ENCODE peak calls at places on chromosomes 4 and X, in six cellular contexts. Y is A549, K is WTC11, H is HCT116, T is H1, P is SK-N-SH. E is an unnamed sample.
A peak's percentile ranks its signal among the peaks of the same experiment; 100 is the strongest.

GRCh38 chrX:73262991-73263390 is 48.3 kb upstream of the NAP1L2 start:
- DNase-seq in H (peak; percentile 0), Y (peak; percentile 1), T (no peak), K (no peak), P (peak; percentile 2), E (peak; percentile 32)

GRCh38 chrX:112341598-112341997 is 259.0 kb upstream of the TRPC5 start:
- DNase-seq in K (no peak), P (no peak), H (no peak), T (no peak), Y (no peak), E (no peak)

GRCh38 chr4:20252656-20253271 is 1.1 kb downstream of the SLIT2 start:
- DNase-seq in Y (no peak), T (peak; percentile 66), K (peak; percentile 33), H (no peak), P (peak; percentile 55), E (peak; percentile 9)

GRCh38 chr4:170497729-170498128 is 408.0 kb upstream of the AADAT start:
- DNase-seq in K (no peak), P (no peak), H (no peak), Y (no peak), T (no peak), E (no peak)

GRCh38 chrX:115344885-115345653 is 55.6 kb downstream of the LUZP4 start:
- DNase-seq in Y (peak; percentile 62), P (peak; percentile 58), K (peak; percentile 26), H (peak; percentile 29), T (no peak), E (no peak)

GRCh38 chr4:3313139-3313538 is 20.3 kb downstream of the RGS12 start:
- DNase-seq in P (no peak), H (no peak), Y (no peak), T (no peak), K (no peak), E (no peak)

GRCh38 chr4:137032242-137032641 is 500.1 kb downstream of the PCDH18 start:
- DNase-seq in H (no peak), Y (no peak), T (no peak), P (no peak), K (no peak), E (no peak)

GRCh38 chr4:2333356-2333841 is 71.5 kb upstream of the MXD4 start:
- DNase-seq in Y (no peak), P (peak; percentile 26), H (no peak), T (no peak), K (no peak), E (peak; percentile 91)

GRCh38 chr4:164847016-164847415 is 30.0 kb upstream of the APELA start:
- DNase-seq in T (no peak), Y (no peak), K (no peak), H (no peak), P (no peak), E (no peak)

GRCh38 chr4:38760915-38761314 is 21.9 kb downstream of the TLR10 start:
- DNase-seq in T (no peak), Y (no peak), H (no peak), P (no peak), K (no peak), E (peak; percentile 42)

GRCh38 chr4:38759790-38760122 is 23.0 kb downstream of the TLR10 start:
- DNase-seq in H (no peak), K (no peak), Y (no peak), P (no peak), T (no peak), E (no peak)

GRCh38 chr4:38757945-38758344 is 24.8 kb downstream of the TLR10 start:
- DNase-seq in K (peak; percentile 24), T (no peak), P (no peak), Y (no peak), H (peak; percentile 61), E (peak; percentile 25)

GRCh38 chr4:38762560-38762959 is 20.2 kb downstream of the TLR10 start:
- DNase-seq in P (no peak), H (no peak), Y (no peak), K (no peak), T (no peak), E (peak; percentile 20)

GRCh38 chr4:38759077-38759789 is 23.6 kb downstream of the TLR10 start:
- DNase-seq in T (peak; percentile 79), K (peak; percentile 67), H (no peak), P (peak; percentile 58), Y (peak; percentile 15), E (peak; percentile 84)
- TF ChIP-seq MAX in T (no peak), K (no peak), H (no peak), P (no peak), Y (no peak), E (no peak)

DNA sequence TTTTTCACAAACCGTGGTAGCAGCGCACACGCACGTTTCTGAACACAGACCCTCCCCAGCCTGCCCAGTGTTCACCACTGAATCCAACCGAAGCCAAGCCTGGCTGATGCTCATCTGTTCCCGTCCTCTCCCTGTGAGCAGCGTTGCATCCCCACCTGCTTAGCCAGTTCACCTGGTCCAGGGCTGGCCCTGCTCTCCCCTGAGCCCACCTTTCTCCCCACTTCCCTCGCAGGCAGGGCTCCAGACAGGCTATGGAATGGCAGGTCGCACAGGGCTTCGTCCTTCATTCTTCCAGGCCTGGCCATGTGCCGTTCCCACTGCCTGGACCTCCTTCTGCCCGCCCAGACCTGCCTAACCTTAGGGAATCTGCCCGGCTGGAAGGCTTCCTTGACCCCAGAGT is 246.9 kb downstream of the EVC2 start:
- DNase-seq in Y (no peak), K (no peak), H (no peak), T (no peak), P (no peak), E (no peak)
- TF ChIP-seq MAX in Y (no peak), K (no peak), H (no peak), T (no peak), P (no peak), E (no peak)

DNA sequence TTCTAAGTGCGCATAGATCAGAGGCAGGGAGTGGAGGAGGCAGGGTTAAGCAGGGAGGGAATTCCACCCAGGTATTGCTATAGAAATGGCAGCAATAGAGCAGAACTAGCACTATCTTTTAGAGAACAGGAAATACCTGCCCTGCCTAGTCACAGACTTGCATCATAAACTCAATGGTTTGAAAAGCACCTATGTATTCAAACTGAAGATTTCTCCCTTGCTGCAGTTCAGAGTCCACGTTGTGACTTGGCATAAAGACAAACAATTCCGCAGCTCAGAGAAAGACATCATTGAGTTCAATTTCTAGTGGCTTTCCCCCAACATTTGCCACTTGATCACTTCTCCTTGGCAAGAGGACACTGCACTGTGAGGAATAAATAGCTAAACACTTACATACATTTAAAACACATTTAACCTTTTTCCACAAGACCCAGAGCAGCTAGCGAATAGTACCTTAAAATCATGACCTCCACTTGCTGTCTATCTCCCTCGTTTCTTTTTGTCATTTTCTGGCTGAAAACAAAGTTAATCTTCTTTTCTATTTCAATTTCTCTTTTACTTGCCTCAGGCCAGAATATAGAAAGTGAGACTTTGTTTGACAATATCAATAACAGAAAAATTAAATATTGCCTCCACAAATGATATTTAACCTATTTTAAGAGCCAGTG is 42.4 kb downstream of the SLC7A11 start:
- DNase-seq in P (no peak), T (no peak), Y (no peak), H (peak; percentile 85), K (no peak), E (no peak)
- TF ChIP-seq MAX in P (no peak), T (no peak), Y (no peak), H (peak; percentile 81), K (no peak), E (no peak)

GRCh38 chrX:18410038-18410437 is 15.4 kb upstream of the CDKL5 start:
- DNase-seq in H (peak; percentile 21), T (no peak), Y (peak; percentile 34), P (peak; percentile 48), K (no peak), E (peak; percentile 32)
- TF ChIP-seq MAX in H (peak; percentile 31), T (peak; percentile 23), Y (peak; percentile 48), P (no peak), K (no peak), E (peak; percentile 76)

GRCh38 chr4:118589471-118590055 is 95.6 kb upstream of the METTL14 start:
- DNase-seq in T (no peak), H (no peak), P (no peak), K (no peak), Y (no peak), E (peak; percentile 58)

GRCh38 chr4:118585015-118585414 is 100.2 kb upstream of the METTL14 start:
- DNase-seq in Y (no peak), H (no peak), K (no peak), P (no peak), T (no peak), E (no peak)

GRCh38 chr4:118586357-118586790 is 98.8 kb upstream of the METTL14 start:
- DNase-seq in H (no peak), P (no peak), K (no peak), T (no peak), Y (no peak), E (peak; percentile 51)

GRCh38 chr4:118587946-118588345 is 97.2 kb upstream of the METTL14 start:
- DNase-seq in T (no peak), P (no peak), K (no peak), Y (no peak), H (no peak), E (peak; percentile 86)

GRCh38 chr4:118587116-118587869 is 97.9 kb upstream of the METTL14 start:
- DNase-seq in K (no peak), P (no peak), Y (no peak), T (no peak), H (no peak), E (peak; percentile 67)
- TF ChIP-seq MAX in K (no peak), P (no peak), Y (no peak), T (no peak), H (no peak), E (no peak)

GRCh38 chrX:43949669-43950068 is 23.5 kb downstream of the NDP start:
- DNase-seq in H (peak; percentile 28), T (peak; percentile 56), K (peak; percentile 63), Y (peak; percentile 40), P (no peak), E (no peak)
- TF ChIP-seq MAX in H (peak; percentile 35), T (peak; percentile 53), K (no peak), Y (no peak), P (no peak), E (no peak)